ENCODE peak calls at places on chromosomes 5 and 9, in eight cellular contexts. H, C, J, N, O, G, X and K are unnamed samples.
A peak's percentile ranks its signal among the peaks of the same experiment; 100 is the strongest.

GRCh38 chr5:43433381-43433780 is 21.2 kb upstream of the CCL28 start:
- DNase-seq in O (no peak), C (no peak), H (no peak), G (no peak), N (no peak), X (no peak), J (no peak), K (no peak)

GRCh38 chr5:163846512-163846911 is 341.1 kb downstream of the MAT2B start:
- DNase-seq in C (no peak), J (no peak), G (no peak), O (peak; percentile 55), N (no peak), X (peak; percentile 16), H (no peak), K (no peak)

GRCh38 chr5:16593630-16594029 is 23.2 kb downstream of the RETREG1 start:
- DNase-seq in H (no peak), J (no peak), X (no peak), O (peak; percentile 17), G (no peak), N (no peak), C (no peak), K (no peak)

GRCh38 chr5:42812620-42813019 is 928 bp upstream of the SELENOP start:
- DNase-seq in C (no peak), X (no peak), O (no peak), J (no peak), H (no peak), G (no peak), N (no peak), K (no peak)

GRCh38 chr5:95738069-95738468 is 6.9 kb downstream of the RHOBTB3 start:
- DNase-seq in G (no peak), X (no peak), H (no peak), O (no peak), C (no peak), J (no peak), N (no peak), K (no peak)

GRCh38 chr5:67133781-67134180 is 62.8 kb downstream of the CD180 start:
- DNase-seq in H (no peak), G (no peak), J (no peak), O (no peak), X (no peak), C (no peak), N (no peak), K (no peak)

GRCh38 chr9:22041792-22042191 is 32.7 kb upstream of the CDKN2B start:
- DNase-seq in N (peak; percentile 71), X (no peak), C (no peak), H (no peak), G (no peak), O (peak; percentile 64), J (no peak), K (no peak)

GRCh38 chr9:134346840-134347239 is 20.6 kb downstream of the RXRA start:
- DNase-seq in G (no peak), J (no peak), H (no peak), X (no peak), N (no peak), O (no peak), C (no peak), K (no peak)

GRCh38 chr9:124306098-124306735 is 48.5 kb downstream of the NEK6 start:
- DNase-seq in C (no peak), G (no peak), J (peak; percentile 40), O (peak; percentile 86), H (no peak), X (peak; percentile 68), N (no peak), K (no peak)

GRCh38 chr9:22307013-22307711 is 139.5 kb upstream of the DMRTA1 start:
- DNase-seq in H (no peak), N (no peak), J (no peak), G (no peak), X (peak; percentile 34), O (peak; percentile 64), C (peak; percentile 13), K (no peak)

GRCh38 chr5:168020522-168021294 is 270.7 kb upstream of the WWC1 start:
- DNase-seq in O (no peak), N (no peak), X (no peak), G (no peak), H (no peak), C (peak; percentile 13), J (no peak), K (no peak)

GRCh38 chr5:102668220-102668930 is 86.7 kb upstream of the PAM start:
- DNase-seq in O (no peak), N (no peak), J (no peak), X (no peak), C (no peak), H (no peak), G (no peak), K (no peak)

GRCh38 chr9:84567776-84568175 is 101.8 kb upstream of the NTRK2 start:
- DNase-seq in X (no peak), H (no peak), G (no peak), C (no peak), N (no peak), J (no peak), O (no peak), K (no peak)

GRCh38 chr9:88481933-88482332 is 53.0 kb upstream of the NXNL2 start:
- DNase-seq in G (no peak), X (no peak), N (no peak), C (no peak), O (no peak), H (no peak), J (no peak), K (no peak)

GRCh38 chr5:35476046-35476445 is 141.6 kb upstream of the SPEF2 start:
- DNase-seq in N (no peak), C (no peak), X (no peak), H (no peak), O (no peak), J (no peak), G (no peak), K (no peak)

GRCh38 chr9:127566351-127567001 is 45.6 kb upstream of the STXBP1 start:
- DNase-seq in X (no peak), N (no peak), O (no peak), J (no peak), C (no peak), G (no peak), H (no peak), K (no peak)

GRCh38 chr5:136686192-136686872 is 321.0 kb upstream of the TRPC7 start:
- DNase-seq in H (no peak), J (no peak), X (no peak), C (no peak), N (no peak), G (no peak), O (peak; percentile 8), K (no peak)

GRCh38 chr5:34688015-34688800 is 32.1 kb downstream of the RAI14 start:
- DNase-seq in N (no peak), O (no peak), J (no peak), C (no peak), X (no peak), H (no peak), G (no peak), K (no peak)

GRCh38 chr5:13745508-13745907 is 199.0 kb downstream of the DNAH5 start:
- DNase-seq in C (no peak), O (peak; percentile 60), H (no peak), N (no peak), J (no peak), X (no peak), G (no peak), K (no peak)

GRCh38 chr9:113462781-113463286 is 693 bp upstream of the RGS3 start:
- DNase-seq in O (peak; percentile 56), X (no peak), J (no peak), G (no peak), N (no peak), C (no peak), H (no peak), K (peak; percentile 49)

GRCh38 chr5:96113170-96113939 is 151.7 kb upstream of the ELL2 start:
- DNase-seq in G (no peak), N (peak; percentile 54), O (no peak), J (no peak), X (no peak), C (peak; percentile 23), H (no peak), K (no peak)

DNA sequence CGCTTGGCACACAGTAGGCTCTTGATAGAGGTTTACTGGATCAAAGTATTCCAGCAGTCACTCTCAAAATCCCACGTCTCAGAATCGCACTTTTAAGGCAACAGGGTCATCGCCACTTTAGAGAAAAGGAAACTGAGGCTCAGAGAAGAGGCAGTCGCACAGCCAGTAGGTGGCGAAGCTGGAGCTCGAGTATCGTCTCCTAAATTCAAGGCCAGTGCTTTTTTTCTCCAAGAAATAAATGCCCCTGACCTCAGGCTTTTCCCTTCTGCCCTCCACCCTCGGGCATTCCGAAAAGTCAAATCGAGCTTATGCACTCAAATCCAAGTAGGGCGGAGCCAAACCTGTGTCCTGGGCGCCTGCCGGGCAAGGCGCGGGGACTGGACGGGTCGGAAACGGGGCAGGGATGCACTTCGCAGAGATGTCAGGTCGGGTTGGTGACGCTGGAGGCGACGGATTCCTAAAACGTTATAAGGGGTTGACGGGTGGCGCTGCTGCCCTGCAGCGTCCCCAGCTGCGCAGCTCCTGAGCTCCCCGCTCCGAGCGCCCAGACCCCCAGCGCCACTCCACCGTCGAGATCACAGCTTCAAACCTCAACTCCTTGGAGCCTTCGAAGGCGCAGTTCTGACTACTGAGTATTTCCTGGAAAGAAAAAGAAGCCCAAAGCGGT is 4.7 kb upstream of the FOXB2 start:
- DNase-seq in J (no peak), G (no peak), H (no peak), C (no peak), X (no peak), N (no peak), O (no peak), K (peak; percentile 46)
- TF ChIP-seq CTCF in J (no peak), G (no peak), H (peak; percentile 29), C (no peak), X (peak; percentile 27), N (no peak), O (peak; percentile 39), K (no peak)

DNA sequence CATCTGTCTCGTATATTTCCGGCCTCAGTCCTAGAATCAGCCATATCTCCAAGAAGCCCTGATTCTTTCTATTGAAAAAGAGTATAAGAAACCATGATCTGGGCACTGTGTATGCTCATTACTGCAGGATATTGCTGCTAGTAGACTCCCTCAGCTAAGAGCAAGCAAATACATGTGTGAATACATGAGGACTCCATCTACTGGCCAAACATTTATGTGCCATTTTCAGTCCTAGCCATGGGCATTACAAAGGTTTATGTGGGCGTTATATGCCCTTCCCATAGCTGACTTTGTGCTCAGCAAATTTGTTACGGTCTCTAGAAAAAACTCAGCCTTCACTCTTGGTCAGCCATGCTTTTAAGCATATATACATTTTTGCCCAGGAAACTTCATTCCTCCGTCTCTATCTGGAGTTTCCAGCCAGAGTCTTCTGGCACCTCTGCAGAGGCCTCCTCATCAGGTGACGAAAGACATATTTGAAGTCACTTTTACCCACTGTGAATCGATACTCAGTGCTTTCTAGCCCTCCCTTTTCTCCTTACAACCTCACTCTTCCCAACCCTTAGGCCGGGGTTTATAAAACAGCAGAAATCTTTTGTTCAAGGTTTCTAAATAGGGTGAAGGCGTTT is 1495.6 kb upstream of the CDH6 start:
- DNase-seq in N (no peak), G (no peak), O (no peak), X (no peak), J (no peak), H (no peak), C (no peak), K (no peak)
- TF ChIP-seq CTCF in N (no peak), G (no peak), O (no peak), X (no peak), J (no peak), H (peak; percentile 47), C (no peak), K (no peak)

GRCh38 chr5:56358703-56359428 is 125.7 kb upstream of the ANKRD55 start:
- DNase-seq in X (no peak), O (no peak), C (peak; percentile 26), H (no peak), J (no peak), G (no peak), N (no peak), K (peak; percentile 62)
- TF ChIP-seq CTCF in X (no peak), O (no peak), C (no peak), H (no peak), J (no peak), G (no peak), N (no peak), K (no peak)

GRCh38 chr9:97307091-97307490 is 368 bp upstream of the CCDC180 start:
- DNase-seq in X (no peak), O (peak; percentile 30), C (peak; percentile 90), H (peak; percentile 65), N (peak; percentile 36), G (no peak), J (peak; percentile 85), K (peak; percentile 74)
- TF ChIP-seq CTCF in X (peak; percentile 6), O (no peak), C (no peak), H (peak; percentile 27), N (no peak), G (no peak), J (peak; percentile 45), K (peak; percentile 25)